ENCODE peak calls at places on chromosomes 3 and 15, in seven cellular contexts. F, J, X, V, M, K and Y are unnamed samples.
A peak's percentile ranks its signal among the peaks of the same experiment; 100 is the strongest.

GRCh38 chr15:75091814-75092213 is 68.4 kb downstream of the PPCDC start:
- DNase-seq in K (no peak), X (no peak), V (no peak), F (no peak), M (no peak), J (no peak), Y (no peak)

GRCh38 chr3:70127192-70127591 is 127.7 kb downstream of the SAMMSON start:
- DNase-seq in V (no peak), J (no peak), M (no peak), F (no peak), X (no peak), K (no peak), Y (no peak)

GRCh38 chr15:64246364-64247189 is 83.8 kb upstream of the PPIB start:
- DNase-seq in K (no peak), M (peak; percentile 4), J (no peak), X (peak; percentile 12), V (no peak), F (no peak), Y (no peak)

GRCh38 chr3:86180696-86181095 is 810.3 kb downstream of the VGLL3 start:
- DNase-seq in V (no peak), J (no peak), F (no peak), M (no peak), K (no peak), X (no peak), Y (no peak)

GRCh38 chr3:111803123-111803593 is 55.9 kb upstream of the PHLDB2 start:
- DNase-seq in M (no peak), F (peak; percentile 59), K (no peak), J (peak; percentile 52), X (no peak), V (peak; percentile 94), Y (no peak)

GRCh38 chr3:197511130-197511529 is 44.6 kb downstream of the BDH1 start:
- DNase-seq in K (no peak), X (peak; percentile 15), F (no peak), V (no peak), M (no peak), J (no peak), Y (no peak)

GRCh38 chr15:38225381-38225780 is 27.3 kb upstream of the SPRED1 start:
- DNase-seq in X (no peak), V (no peak), K (no peak), J (no peak), F (no peak), M (no peak), Y (no peak)

GRCh38 chr15:92462771-92463170 is 69.1 kb downstream of the ST8SIA2 start:
- DNase-seq in J (no peak), X (no peak), M (no peak), K (no peak), F (no peak), V (no peak), Y (no peak)

GRCh38 chr15:96038650-96039049 is 291.9 kb upstream of the NR2F2 start:
- DNase-seq in F (no peak), J (no peak), X (no peak), M (no peak), K (no peak), V (peak; percentile 8), Y (no peak)

GRCh38 chr3:27326211-27326948 is 42.8 kb downstream of the NEK10 start:
- DNase-seq in F (no peak), K (no peak), X (no peak), M (no peak), V (no peak), J (peak; percentile 44), Y (no peak)

GRCh38 chr3:11944052-11944673 is 60.0 kb upstream of the SYN2 start:
- DNase-seq in M (no peak), V (no peak), K (no peak), J (no peak), F (no peak), X (no peak), Y (no peak)

GRCh38 chr3:120298996-120299395 is 14.0 kb upstream of the GPR156 start:
- DNase-seq in X (no peak), M (no peak), J (no peak), V (no peak), F (no peak), K (no peak), Y (no peak)

GRCh38 chr3:195025056-195025880 is 245.7 kb downstream of the XXYLT1 start:
- DNase-seq in J (no peak), V (no peak), M (no peak), F (no peak), K (no peak), X (no peak), Y (no peak)

GRCh38 chr3:21220944-21221343 is 530.1 kb downstream of the ZNF385D start:
- DNase-seq in J (no peak), V (no peak), M (no peak), X (no peak), K (no peak), F (no peak), Y (no peak)

GRCh38 chr15:48415036-48415886 is 84.0 kb downstream of the DUT start:
- DNase-seq in V (no peak), M (no peak), X (no peak), K (no peak), F (no peak), J (no peak), Y (no peak)

GRCh38 chr15:53978248-53978906 is at the start of gene UNC13C:
- DNase-seq in J (no peak), X (no peak), M (no peak), K (peak; percentile 37), F (peak; percentile 25), V (no peak), Y (no peak)

GRCh38 chr3:107969994-107970896 is 120.6 kb downstream of the CD47 start:
- DNase-seq in V (no peak), K (no peak), F (no peak), X (peak; percentile 63), J (no peak), M (no peak), Y (no peak)